ENCODE peak calls at places on chromosomes 4 and X, in seven cellular contexts. R is neural progenitor cell, U is tibial artery, C is adrenal gland, D is thyroid gland, E is WERI-Rb-1, K is cardiac muscle cell. S is an unnamed sample. For H3K36me3, the result is how much of the 10 kb centered on the place peaks cover.

GRCh38 chr4:172648471-172648870 is 520.1 kb upstream of the GALNT7 start:
- DNase-seq in K (no peak), D (no peak), R (no peak), U (no peak), C (no peak), E (no peak), S (no peak)

GRCh38 chr4:67941074-67941473 is 22.2 kb downstream of the TMPRSS11A start:
- DNase-seq in D (no peak), E (no peak), C (no peak), U (no peak), R (no peak), K (no peak), S (no peak)

GRCh38 chrX:70907900-70908299 is 611 bp downstream of the TEX11 start:
- DNase-seq in E (no peak), K (no peak), C (no peak), D (no peak), U (no peak), R (no peak), S (no peak)

GRCh38 chrX:70033348-70033747 is 16.4 kb downstream of the AWAT2 start:
- DNase-seq in R (peak), U (no peak), E (peak), D (peak), K (peak), C (no peak), S (no peak)

GRCh38 chr4:38310446-38311043 is 350.3 kb downstream of the PTTG2 start:
- DNase-seq in U (no peak), K (no peak), E (no peak), R (no peak), D (no peak), C (no peak), S (no peak)

GRCh38 chr4:76194325-76194724 is 19.3 kb downstream of the SCARB2 start:
- DNase-seq in E (no peak), C (peak), U (peak), R (no peak), D (no peak), K (peak), S (peak)

GRCh38 chr4:120616-121015 is 3.7 kb upstream of the ZNF718 start:
- DNase-seq in E (no peak), K (no peak), U (no peak), R (no peak), C (no peak), D (no peak), S (peak)

GRCh38 chr4:23945521-23946017 is 55.7 kb upstream of the PPARGC1A start:
- DNase-seq in U (peak), D (peak), C (peak), E (no peak), R (no peak), K (peak), S (peak)

GRCh38 chr4:89064848-89065247 is 7.9 kb upstream of the FAM13A start:
- DNase-seq in E (no peak), U (no peak), D (no peak), C (no peak), K (no peak), R (no peak), S (no peak)

GRCh38 chr4:113633467-113633866 is 128.1 kb downstream of the CAMK2D start:
- DNase-seq in U (no peak), R (no peak), K (no peak), E (no peak), C (no peak), D (no peak), S (no peak)

GRCh38 chrX:132401935-132402334 is 86.9 kb downstream of the MBNL3 start:
- DNase-seq in U (no peak), C (no peak), R (no peak), D (peak), E (no peak), K (no peak), S (no peak)

GRCh38 chr4:88077911-88078310 is 70.5 kb downstream of the PKD2 start:
- DNase-seq in K (peak), D (no peak), E (no peak), U (no peak), C (no peak), R (no peak), S (no peak)

GRCh38 chrX:63330681-63331080 is 20.5 kb downstream of the SPIN4 start:
- DNase-seq in U (no peak), E (no peak), R (no peak), D (no peak), K (peak), C (no peak), S (no peak)

GRCh38 chrX:1389181-1389992 is 2.5 kb downstream of the SLC25A6 start:
- DNase-seq in C (peak), R (no peak), E (peak), U (no peak), D (no peak), K (no peak), S (no peak)

GRCh38 chrX:72141372-72142004 is 9.8 kb upstream of the RTL5 start:
- DNase-seq in C (no peak), E (no peak), D (no peak), U (no peak), K (no peak), R (no peak), S (no peak)

GRCh38 chrX:130245441-130245840 is 23.3 kb downstream of the ZNF280C start:
- DNase-seq in U (no peak), K (peak), E (no peak), D (no peak), C (no peak), R (no peak), S (no peak)

GRCh38 chr4:184529283-184529682 is 54.9 kb upstream of the IRF2 start:
- DNase-seq in C (no peak), U (no peak), D (no peak), R (no peak), K (no peak), E (no peak), S (no peak)

GRCh38 chr4:122830392-122831095 is 3.9 kb downstream of the FGF2 start:
- DNase-seq in E (no peak), C (no peak), U (no peak), K (peak), D (no peak), R (no peak), S (peak)

GRCh38 chr4:159360549-159360948 is 257.7 kb downstream of the RAPGEF2 start:
- DNase-seq in D (no peak), R (no peak), U (no peak), K (peak), C (no peak), E (no peak), S (no peak)

GRCh38 chrX:7746861-7747260 is 96.1 kb upstream of the VCX start:
- DNase-seq in U (no peak), E (no peak), K (no peak), D (no peak), C (no peak), R (no peak), S (no peak)

GRCh38 chr4:152382057-152382785 is 153.7 kb downstream of the FBXW7 start:
- DNase-seq in K (peak), E (no peak), U (no peak), D (no peak), R (no peak), C (no peak), S (no peak)

GRCh38 chr4:25861422-25861926 is 1.3 kb downstream of the SEL1L3 start:
- DNase-seq in D (no peak), E (no peak), C (no peak), K (peak), R (no peak), U (no peak), S (no peak)

GRCh38 chr4:143667461-143667860 is 33.0 kb downstream of the FREM3 start:
- DNase-seq in R (peak), C (peak), D (peak), E (no peak), K (peak), U (peak), S (no peak)

GRCh38 chr4:153602758-153603157 is 81.3 kb upstream of the TLR2 start:
- DNase-seq in K (no peak), U (no peak), D (no peak), C (no peak), E (no peak), R (no peak), S (no peak)

GRCh38 chr4:127505203-127505602 is 127.6 kb upstream of the INTU start:
- DNase-seq in K (peak), C (peak), U (no peak), E (no peak), R (no peak), D (peak), S (peak)

DNA sequence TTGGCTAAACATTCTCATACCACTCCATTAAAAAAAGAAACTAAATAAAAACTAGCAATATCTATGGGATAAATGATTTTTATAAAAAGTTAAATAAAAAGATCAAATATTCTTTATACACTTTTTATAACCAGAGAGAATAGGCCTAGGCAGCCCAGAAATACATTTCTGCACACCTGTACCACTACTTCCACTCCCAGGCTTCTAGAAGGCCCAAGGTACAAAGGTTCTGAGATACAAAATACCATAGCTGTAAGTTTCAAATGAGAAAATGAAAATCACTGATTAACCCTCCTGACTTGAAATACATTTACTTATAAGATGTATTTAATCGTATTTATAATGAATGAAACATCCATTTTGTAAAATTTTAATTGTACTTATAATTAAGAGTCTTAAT is 226.5 kb upstream of the MAB21L2 start:
- DNase-seq in C (no peak), K (no peak), D (no peak), E (no peak), U (no peak), R (no peak), S (no peak)
- H3K4me3 ChIP-seq in C (no peak), K (no peak), D (no peak), E (no peak), U (no peak), R (no peak), S (no peak)

GRCh38 chr4:9877123-9877522 is 95.7 kb downstream of the DRD5 start:
- DNase-seq in C (no peak), R (no peak), K (no peak), D (no peak), U (no peak), E (no peak), S (no peak)

GRCh38 chr4:9885958-9886357 is 104.5 kb downstream of the DRD5 start:
- DNase-seq in K (no peak), E (no peak), U (no peak), D (no peak), C (no peak), R (no peak), S (no peak)

GRCh38 chr4:9875516-9875915 is 94.1 kb downstream of the DRD5 start:
- DNase-seq in D (no peak), K (no peak), U (no peak), E (no peak), C (no peak), R (no peak), S (no peak)

GRCh38 chr4:9880411-9881197 is 99.2 kb downstream of the DRD5 start:
- DNase-seq in C (no peak), E (peak), D (no peak), K (peak), U (no peak), R (no peak), S (peak)
- TF ChIP-seq CTCF in C (no peak), E (no peak), D (no peak), K (no peak), U (no peak), R (no peak), S (no peak)

DNA sequence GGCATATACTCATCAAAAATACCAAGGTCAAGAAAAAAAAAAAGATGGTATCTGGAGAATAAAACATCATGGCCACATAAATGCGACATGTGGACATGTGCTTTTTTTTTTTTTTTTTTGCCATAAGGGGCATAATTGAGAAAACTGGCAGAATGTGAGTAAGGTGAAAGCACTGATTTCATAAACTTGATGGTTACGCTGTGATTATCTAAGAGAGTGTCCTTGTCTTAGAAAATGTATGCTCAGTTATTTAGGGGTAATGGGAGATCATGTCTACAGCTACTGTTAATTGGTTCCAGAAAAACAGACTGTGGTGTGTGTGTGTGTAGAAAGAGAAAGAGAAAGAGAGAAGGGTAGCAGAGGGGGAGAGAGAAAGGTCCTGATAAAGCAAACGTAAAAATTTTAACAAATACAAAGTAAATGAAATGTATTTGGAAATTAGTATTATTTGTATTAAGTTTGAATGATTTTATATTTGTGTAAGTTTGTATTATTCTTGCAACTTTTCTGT is 8.1 kb downstream of the DNAJB14 start:
- DNase-seq in C (no peak), K (no peak), E (no peak), U (no peak), R (no peak), D (no peak), S (no peak)
- H3K36me3 ChIP-seq in C (under half), K (under half), E (under half), U (under half), R (under half), D (under half), S (under half)

GRCh38 chrX:140090800-140091275 is 125.5 kb upstream of the CXorf66 start:
- DNase-seq in D (peak), U (no peak), R (no peak), K (no peak), C (no peak), E (no peak), S (no peak)
- H3K4me3 ChIP-seq in D (no peak), U (peak), R (peak), K (peak), C (no peak), E (no peak), S (no peak)

GRCh38 chr4:170805352-170805751 is 715.6 kb upstream of the AADAT start:
- DNase-seq in R (peak), C (no peak), U (no peak), D (no peak), E (peak), K (no peak), S (no peak)
- TF ChIP-seq CTCF in R (peak), C (no peak), U (no peak), D (no peak), E (no peak), K (no peak), S (no peak)

GRCh38 chr4:2948895-2949781 is 14.1 kb downstream of the NOP14 start:
- DNase-seq in E (peak), D (peak), K (peak), R (no peak), C (peak), U (no peak), S (peak)
- H3K36me3 ChIP-seq in E (half or more), D (half or more), K (half or more), R (under half), C (half or more), U (half or more), S (under half)

GRCh38 chr4:169314906-169315305 is 44.1 kb upstream of the SH3RF1 start:
- DNase-seq in D (peak), U (peak), R (no peak), K (peak), E (no peak), C (peak), S (peak)
- H3K4me3 ChIP-seq in D (no peak), U (no peak), R (no peak), K (no peak), E (no peak), C (no peak), S (no peak)